ENCODE peak calls at places on chromosomes 3 and 15, in four cellular contexts. U is neural progenitor cell, W is SK-N-SH, S is smooth muscle cell of the brain vasculature. V is an unnamed sample.
A peak's percentile ranks its signal among the peaks of the same experiment; 100 is the strongest.

GRCh38 chr3:152961323-152961722 is 126.4 kb downstream of the P2RY1 start:
- DNase-seq in U (peak; percentile 40), W (peak; percentile 8), S (peak; percentile 6), V (no peak)

GRCh38 chr15:70214266-70214665 is 116.5 kb upstream of the TLE3 start:
- DNase-seq in U (no peak), W (no peak), S (no peak), V (no peak)

GRCh38 chr3:127844326-127844942 is 22.1 kb upstream of the MGLL start:
- DNase-seq in U (no peak), W (no peak), S (no peak), V (no peak)

GRCh38 chr3:71498053-71498452 is 85.5 kb downstream of the FOXP1 start:
- DNase-seq in U (peak; percentile 33), W (no peak), S (no peak), V (no peak)

GRCh38 chr3:151768393-151768930 is 34.7 kb downstream of the AADACL2 start:
- DNase-seq in U (no peak), W (no peak), S (no peak), V (no peak)

GRCh38 chr3:47022540-47023161 is 43.2 kb downstream of the NBEAL2 start:
- DNase-seq in U (no peak), W (no peak), S (no peak), V (no peak)

GRCh38 chr3:67489816-67490215 is 164.6 kb downstream of the SUCLG2 start:
- DNase-seq in U (no peak), W (no peak), S (no peak), V (no peak)

GRCh38 chr3:128605091-128606046 is 45.2 kb downstream of the RPN1 start:
- DNase-seq in U (no peak), W (no peak), S (no peak), V (no peak)

GRCh38 chr15:37880009-37880834 is 54.2 kb upstream of the TMCO5A start:
- DNase-seq in U (peak; percentile 68), W (no peak), S (no peak), V (peak; percentile 63)

GRCh38 chr3:184546252-184546651 is 15.3 kb upstream of the EPHB3 start:
- DNase-seq in U (no peak), W (no peak), S (no peak), V (no peak)

GRCh38 chr3:58009026-58009748 is 965 bp downstream of the FLNB start:
- DNase-seq in U (peak; percentile 41), W (peak; percentile 72), S (no peak), V (peak; percentile 41)

GRCh38 chr15:57540736-57541135 is 51.0 kb upstream of the MYZAP start:
- DNase-seq in U (no peak), W (no peak), S (no peak), V (no peak)

GRCh38 chr3:192408721-192409151 is 318.6 kb downstream of the FGF12 start:
- DNase-seq in U (peak; percentile 60), W (peak; percentile 9), S (no peak), V (peak; percentile 72)

GRCh38 chr3:11543141-11543947 is 100.4 kb downstream of the VGLL4 start:
- DNase-seq in U (no peak), W (no peak), S (no peak), V (no peak)

GRCh38 chr3:163924600-163924999 is 1153.7 kb downstream of the SI start:
- DNase-seq in U (no peak), W (no peak), S (no peak), V (no peak)

GRCh38 chr3:1696654-1697275 is 401.9 kb upstream of the CNTN4 start:
- DNase-seq in U (no peak), W (no peak), S (no peak), V (no peak)

GRCh38 chr3:107973152-107973551 is 117.7 kb downstream of the CD47 start:
- DNase-seq in U (no peak), W (no peak), S (no peak), V (no peak)

GRCh38 chr3:190001426-190001825 is 119.3 kb downstream of the P3H2 start:
- DNase-seq in U (peak; percentile 15), W (no peak), S (no peak), V (no peak)

GRCh38 chr15:69035918-69036258 is 21.4 kb downstream of the NOX5 start:
- DNase-seq in U (no peak), W (no peak), S (no peak), V (no peak)

GRCh38 chr3:94004301-94004910 is 24.0 kb downstream of the STX19 start:
- DNase-seq in U (peak; percentile 30), W (peak; percentile 44), S (peak; percentile 49), V (peak; percentile 19)

GRCh38 chr3:183116051-183116614 is 16.8 kb upstream of the MCCC1 start:
- DNase-seq in U (peak; percentile 97), W (peak; percentile 85), S (no peak), V (peak; percentile 93)

GRCh38 chr15:73051811-73052678 is at the start of gene NEO1:
- DNase-seq in U (peak; percentile 98), W (peak; percentile 97), S (peak; percentile 46), V (peak; percentile 94)

GRCh38 chr3:171317133-171317532 is 143.1 kb downstream of the TNIK start:
- DNase-seq in U (no peak), W (no peak), S (no peak), V (no peak)

GRCh38 chr15:43524254-43524847 is 6.9 kb downstream of the MAP1A start:
- DNase-seq in U (no peak), W (no peak), S (no peak), V (no peak)

GRCh38 chr3:187406927-187407326 is 38.7 kb downstream of the RTP4 start:
- DNase-seq in U (no peak), W (no peak), S (no peak), V (no peak)

GRCh38 chr3:32502089-32502943 is at the start of gene CMTM6:
- DNase-seq in U (peak; percentile 91), W (peak; percentile 95), S (peak; percentile 41), V (peak; percentile 94)